ENCODE peak calls at places on chromosomes 7 and 10, in four cellular contexts. J is neural crest cell; N is stimulated activated CD4-positive, alpha-beta T cell treated with anti-CD3 and anti-CD28 coated beads, TNF-alpha, amount 100 ng/mL, for 1 hour; F is WTC11. L is an unnamed sample.

GRCh38 chr10:77892021-77892739 is 34.4 kb downstream of the DLG5 start:
- DNase-seq in J (no peak), N (no peak), F (no peak), L (no peak)

GRCh38 chr7:137789215-137789899 is 57.4 kb downstream of the DGKI start:
- DNase-seq in J (no peak), N (no peak), F (no peak), L (no peak)

GRCh38 chr7:133020501-133020900 is 61.4 kb downstream of the CHCHD3 start:
- DNase-seq in J (no peak), N (no peak), F (no peak), L (no peak)

GRCh38 chr7:14767716-14768425 is 134.7 kb downstream of the DGKB start:
- DNase-seq in J (no peak), N (no peak), F (no peak), L (no peak)

GRCh38 chr7:68381731-68382130 is 1216.5 kb upstream of the AUTS2 start:
- DNase-seq in J (no peak), N (no peak), F (no peak), L (no peak)

GRCh38 chr7:134520130-134520529 is 7.2 kb upstream of the AKR1B10 start:
- DNase-seq in J (no peak), N (no peak), F (no peak), L (no peak)

GRCh38 chr10:92990615-92991014 is 70.0 kb upstream of the CYP26C1 start:
- DNase-seq in J (no peak), N (no peak), F (no peak), L (no peak)

GRCh38 chr7:130700760-130701159 is 14.4 kb upstream of the TSGA13 start:
- DNase-seq in J (no peak), N (no peak), F (no peak), L (no peak)

GRCh38 chr10:12638103-12638502 is 288.8 kb downstream of the CAMK1D start:
- DNase-seq in J (no peak), N (no peak), F (no peak), L (no peak)

GRCh38 chr10:79400567-79401004 is 44.8 kb downstream of the ZCCHC24 start:
- DNase-seq in J (peak; percentile 55), N (peak; percentile 33), F (peak; percentile 71), L (peak; percentile 74)

GRCh38 chr7:16816820-16817219 is 12.0 kb upstream of the AGR2 start:
- DNase-seq in J (no peak), N (no peak), F (no peak), L (no peak)

GRCh38 chr7:156845379-156846101 is 47.4 kb downstream of the LMBR1 start:
- DNase-seq in J (no peak), N (no peak), F (no peak), L (no peak)

GRCh38 chr7:48637382-48637781 is 287.0 kb upstream of the CDC14C start:
- DNase-seq in J (no peak), N (no peak), F (no peak), L (no peak)

GRCh38 chr7:45891462-45892402 is 3.4 kb downstream of the IGFBP1 start:
- DNase-seq in J (no peak), N (no peak), F (no peak), L (no peak)

GRCh38 chr10:50469288-50469687 is 154.5 kb downstream of the SGMS1 start:
- DNase-seq in J (no peak), N (no peak), F (no peak), L (no peak)

GRCh38 chr10:29543715-29544114 is 91.1 kb downstream of the SVIL start:
- DNase-seq in J (no peak), N (no peak), F (no peak), L (no peak)

GRCh38 chr7:148398844-148399365 is 191.7 kb upstream of the C7orf33 start:
- DNase-seq in J (no peak), N (no peak), F (no peak), L (no peak)

GRCh38 chr10:5760462-5760861 is 52.8 kb downstream of the GDI2 start:
- DNase-seq in J (no peak), N (no peak), F (no peak), L (no peak)

GRCh38 chr10:103917326-103918052 is 495 bp downstream of the STN1 start:
- DNase-seq in J (peak; percentile 10), N (no peak), F (peak; percentile 18), L (peak; percentile 28)

GRCh38 chr10:71838264-71839211 is 12.5 kb downstream of the PSAP start:
- DNase-seq in J (no peak), N (no peak), F (no peak), L (no peak)

GRCh38 chr7:132343196-132343595 is 233.1 kb downstream of the PLXNA4 start:
- DNase-seq in J (no peak), N (no peak), F (no peak), L (no peak)

L was measured in glutamatergic neuron.